ENCODE peak calls at places on chromosomes 3 and 15, in nine cellular contexts. One of them, this sample, is unnamed.

GRCh38 chr15:25554640-25555039 is 115.8 kb upstream of the UBE3A start:
- DNase-seq in SK-N-SH: no peak
- DNase-seq in K562: no peak
- DNase-seq in A549: no peak
- DNase-seq in transverse colon: no peak
- DNase-seq in upper lobe of left lung: no peak
- DNase-seq in ovary: no peak
- DNase-seq in suprapubic skin: no peak
- DNase-seq in sigmoid colon: no peak
- DNase-seq in this sample: no peak

GRCh38 chr3:188268336-188268735 is 114.4 kb downstream of the LPP start:
- DNase-seq in SK-N-SH: no peak
- DNase-seq in K562: no peak
- DNase-seq in A549: no peak
- DNase-seq in transverse colon: no peak
- DNase-seq in upper lobe of left lung: no peak
- DNase-seq in ovary: no peak
- DNase-seq in suprapubic skin: no peak
- DNase-seq in sigmoid colon: no peak
- DNase-seq in this sample: no peak

GRCh38 chr15:39025331-39025730 is 460.7 kb upstream of the RASGRP1 start:
- DNase-seq in SK-N-SH: no peak
- DNase-seq in K562: no peak
- DNase-seq in A549: no peak
- DNase-seq in transverse colon: no peak
- DNase-seq in upper lobe of left lung: no peak
- DNase-seq in ovary: no peak
- DNase-seq in suprapubic skin: no peak
- DNase-seq in sigmoid colon: no peak
- DNase-seq in this sample: no peak

GRCh38 chr3:120909602-120909878 is 1.5 kb downstream of the STXBP5L start:
- DNase-seq in SK-N-SH: peak; percentile 25
- DNase-seq in K562: no peak
- DNase-seq in A549: no peak
- DNase-seq in transverse colon: no peak
- DNase-seq in upper lobe of left lung: no peak
- DNase-seq in ovary: peak; percentile 31
- DNase-seq in suprapubic skin: no peak
- DNase-seq in sigmoid colon: no peak
- DNase-seq in this sample: no peak

GRCh38 chr3:54146383-54147239 is 24.3 kb downstream of the CACNA2D3 start:
- DNase-seq in SK-N-SH: peak; percentile 82
- DNase-seq in K562: peak; percentile 7
- DNase-seq in A549: peak; percentile 36
- DNase-seq in transverse colon: peak; percentile 41
- DNase-seq in upper lobe of left lung: peak; percentile 31
- DNase-seq in ovary: peak; percentile 45
- DNase-seq in suprapubic skin: no peak
- DNase-seq in sigmoid colon: no peak
- DNase-seq in this sample: peak; percentile 67

GRCh38 chr3:53154731-53155320 is 6.2 kb upstream of the PRKCD start:
- DNase-seq in SK-N-SH: no peak
- DNase-seq in K562: no peak
- DNase-seq in A549: no peak
- DNase-seq in transverse colon: no peak
- DNase-seq in upper lobe of left lung: peak; percentile 70
- DNase-seq in ovary: no peak
- DNase-seq in suprapubic skin: no peak
- DNase-seq in sigmoid colon: no peak
- DNase-seq in this sample: peak; percentile 53

GRCh38 chr15:63904042-63904441 is 70.3 kb upstream of the HERC1 start:
- DNase-seq in SK-N-SH: no peak
- DNase-seq in K562: no peak
- DNase-seq in A549: no peak
- DNase-seq in transverse colon: no peak
- DNase-seq in upper lobe of left lung: no peak
- DNase-seq in ovary: no peak
- DNase-seq in suprapubic skin: no peak
- DNase-seq in sigmoid colon: no peak
- DNase-seq in this sample: no peak

GRCh38 chr3:52052831-52053306 is 3.5 kb downstream of the DUSP7 start:
- DNase-seq in SK-N-SH: peak; percentile 76
- DNase-seq in K562: peak; percentile 50
- DNase-seq in A549: peak; percentile 61
- DNase-seq in transverse colon: peak; percentile 83
- DNase-seq in upper lobe of left lung: peak; percentile 95
- DNase-seq in ovary: peak; percentile 73
- DNase-seq in suprapubic skin: peak; percentile 90
- DNase-seq in sigmoid colon: peak; percentile 94
- DNase-seq in this sample: peak; percentile 83

GRCh38 chr15:38454687-38455071 is 752 bp downstream of the FAM98B start:
- DNase-seq in SK-N-SH: no peak
- DNase-seq in K562: no peak
- DNase-seq in A549: no peak
- DNase-seq in transverse colon: no peak
- DNase-seq in upper lobe of left lung: no peak
- DNase-seq in ovary: no peak
- DNase-seq in suprapubic skin: no peak
- DNase-seq in sigmoid colon: no peak
- DNase-seq in this sample: no peak

GRCh38 chr3:141812586-141812985 is 49.4 kb downstream of the GRK7 start:
- DNase-seq in SK-N-SH: no peak
- DNase-seq in K562: no peak
- DNase-seq in A549: no peak
- DNase-seq in transverse colon: no peak
- DNase-seq in upper lobe of left lung: no peak
- DNase-seq in ovary: no peak
- DNase-seq in suprapubic skin: no peak
- DNase-seq in sigmoid colon: no peak
- DNase-seq in this sample: no peak

GRCh38 chr3:159846255-159846654 is 142.4 kb upstream of the IL12A start:
- DNase-seq in SK-N-SH: no peak
- DNase-seq in K562: no peak
- DNase-seq in A549: no peak
- DNase-seq in transverse colon: no peak
- DNase-seq in upper lobe of left lung: no peak
- DNase-seq in ovary: no peak
- DNase-seq in suprapubic skin: no peak
- DNase-seq in sigmoid colon: no peak
- DNase-seq in this sample: no peak

GRCh38 chr3:194203482-194204035 is 67.6 kb downstream of the HES1 start:
- DNase-seq in SK-N-SH: no peak
- DNase-seq in K562: no peak
- DNase-seq in A549: no peak
- DNase-seq in transverse colon: no peak
- DNase-seq in upper lobe of left lung: no peak
- DNase-seq in ovary: no peak
- DNase-seq in suprapubic skin: no peak
- DNase-seq in sigmoid colon: no peak
- DNase-seq in this sample: no peak

GRCh38 chr15:83398591-83398990 is 48.5 kb upstream of the SH3GL3 start:
- DNase-seq in SK-N-SH: no peak
- DNase-seq in K562: no peak
- DNase-seq in A549: no peak
- DNase-seq in transverse colon: no peak
- DNase-seq in upper lobe of left lung: no peak
- DNase-seq in ovary: no peak
- DNase-seq in suprapubic skin: no peak
- DNase-seq in sigmoid colon: no peak
- DNase-seq in this sample: no peak

GRCh38 chr3:172475703-172476102 is 27.4 kb upstream of the GHSR start:
- DNase-seq in SK-N-SH: no peak
- DNase-seq in K562: no peak
- DNase-seq in A549: no peak
- DNase-seq in transverse colon: no peak
- DNase-seq in upper lobe of left lung: no peak
- DNase-seq in ovary: no peak
- DNase-seq in suprapubic skin: no peak
- DNase-seq in sigmoid colon: no peak
- DNase-seq in this sample: no peak

GRCh38 chr3:47421741-47422649 is 41.2 kb downstream of the PTPN23 start:
- DNase-seq in SK-N-SH: peak; percentile 74
- DNase-seq in K562: no peak
- DNase-seq in A549: peak; percentile 55
- DNase-seq in transverse colon: peak; percentile 53
- DNase-seq in upper lobe of left lung: peak; percentile 53
- DNase-seq in ovary: no peak
- DNase-seq in suprapubic skin: peak; percentile 66
- DNase-seq in sigmoid colon: peak; percentile 68
- DNase-seq in this sample: peak; percentile 72

GRCh38 chr15:100785181-100786138 is 94.2 kb upstream of the ALDH1A3 start:
- DNase-seq in SK-N-SH: no peak
- DNase-seq in K562: no peak
- DNase-seq in A549: no peak
- DNase-seq in transverse colon: no peak
- DNase-seq in upper lobe of left lung: peak; percentile 14
- DNase-seq in ovary: no peak
- DNase-seq in suprapubic skin: no peak
- DNase-seq in sigmoid colon: peak; percentile 26
- DNase-seq in this sample: no peak

GRCh38 chr3:56811545-56812202 is 9.9 kb upstream of the ARHGEF3 start:
- DNase-seq in SK-N-SH: peak; percentile 44
- DNase-seq in K562: no peak
- DNase-seq in A549: no peak
- DNase-seq in transverse colon: no peak
- DNase-seq in upper lobe of left lung: no peak
- DNase-seq in ovary: no peak
- DNase-seq in suprapubic skin: no peak
- DNase-seq in sigmoid colon: no peak
- DNase-seq in this sample: no peak

GRCh38 chr3:15535757-15536156 is 14.3 kb upstream of the COLQ start:
- DNase-seq in SK-N-SH: no peak
- DNase-seq in K562: no peak
- DNase-seq in A549: no peak
- DNase-seq in transverse colon: no peak
- DNase-seq in upper lobe of left lung: no peak
- DNase-seq in ovary: no peak
- DNase-seq in suprapubic skin: no peak
- DNase-seq in sigmoid colon: no peak
- DNase-seq in this sample: no peak

GRCh38 chr3:122890077-122890484 is 95.2 kb downstream of the SLC49A4 start:
- DNase-seq in SK-N-SH: no peak
- DNase-seq in K562: no peak
- DNase-seq in A549: no peak
- DNase-seq in transverse colon: peak; percentile 16
- DNase-seq in upper lobe of left lung: no peak
- DNase-seq in ovary: no peak
- DNase-seq in suprapubic skin: no peak
- DNase-seq in sigmoid colon: peak; percentile 81
- DNase-seq in this sample: no peak

GRCh38 chr15:40250304-40250656 is 11.4 kb downstream of the PAK6 start:
- DNase-seq in SK-N-SH: no peak
- DNase-seq in K562: no peak
- DNase-seq in A549: no peak
- DNase-seq in transverse colon: no peak
- DNase-seq in upper lobe of left lung: no peak
- DNase-seq in ovary: no peak
- DNase-seq in suprapubic skin: peak; percentile 19
- DNase-seq in sigmoid colon: no peak
- DNase-seq in this sample: no peak

GRCh38 chr3:8416965-8417364 is 84.7 kb upstream of the LMCD1 start:
- DNase-seq in SK-N-SH: no peak
- DNase-seq in K562: peak; percentile 38
- DNase-seq in A549: peak; percentile 7
- DNase-seq in transverse colon: peak; percentile 37
- DNase-seq in upper lobe of left lung: peak; percentile 48
- DNase-seq in ovary: no peak
- DNase-seq in suprapubic skin: no peak
- DNase-seq in sigmoid colon: no peak
- DNase-seq in this sample: peak; percentile 55

GRCh38 chr3:133540896-133541674 is 32.4 kb upstream of the CDV3 start:
- DNase-seq in SK-N-SH: no peak
- DNase-seq in K562: no peak
- DNase-seq in A549: peak; percentile 62
- DNase-seq in transverse colon: peak; percentile 53
- DNase-seq in upper lobe of left lung: no peak
- DNase-seq in ovary: no peak
- DNase-seq in suprapubic skin: no peak
- DNase-seq in sigmoid colon: no peak
- DNase-seq in this sample: no peak

GRCh38 chr3:110126065-110126464 is 788.7 kb upstream of the DPPA4 start:
- DNase-seq in SK-N-SH: no peak
- DNase-seq in K562: no peak
- DNase-seq in A549: no peak
- DNase-seq in transverse colon: no peak
- DNase-seq in upper lobe of left lung: peak; percentile 70
- DNase-seq in ovary: no peak
- DNase-seq in suprapubic skin: no peak
- DNase-seq in sigmoid colon: no peak
- DNase-seq in this sample: no peak
- H3K27ac ChIP-seq in SK-N-SH: no peak overlapping the region
- H3K27ac ChIP-seq in K562: no peak overlapping the region
- H3K27ac ChIP-seq in A549: no peak overlapping the region
- H3K27ac ChIP-seq in transverse colon: no peak overlapping the region
- H3K27ac ChIP-seq in upper lobe of left lung: no peak overlapping the region
- H3K27ac ChIP-seq in ovary: no peak overlapping the region
- H3K27ac ChIP-seq in suprapubic skin: no peak overlapping the region
- H3K27ac ChIP-seq in sigmoid colon: no peak overlapping the region
- H3K27ac ChIP-seq in this sample: no peak overlapping the region

GRCh38 chr3:71450985-71451560 is 132.5 kb downstream of the FOXP1 start:
- DNase-seq in SK-N-SH: no peak
- DNase-seq in K562: no peak
- DNase-seq in A549: no peak
- DNase-seq in transverse colon: no peak
- DNase-seq in upper lobe of left lung: no peak
- DNase-seq in ovary: no peak
- DNase-seq in suprapubic skin: no peak
- DNase-seq in sigmoid colon: no peak
- DNase-seq in this sample: no peak
- H3K4me1 ChIP-seq in SK-N-SH: peaks cover 11% of the 10 kb centered on the region
- H3K4me1 ChIP-seq in K562: no peaks in the 10 kb centered on the region
- H3K4me1 ChIP-seq in A549: peaks cover 6% of the 10 kb centered on the region
- H3K4me1 ChIP-seq in transverse colon: peaks cover 77% of the 10 kb centered on the region
- H3K4me1 ChIP-seq in upper lobe of left lung: peaks cover 14% of the 10 kb centered on the region
- H3K4me1 ChIP-seq in ovary: peaks cover 2% of the 10 kb centered on the region
- H3K4me1 ChIP-seq in suprapubic skin: peaks cover 33% of the 10 kb centered on the region
- H3K4me1 ChIP-seq in sigmoid colon: peaks cover 27% of the 10 kb centered on the region
- H3K4me1 ChIP-seq in this sample: peaks cover 87% of the 10 kb centered on the region

DNA sequence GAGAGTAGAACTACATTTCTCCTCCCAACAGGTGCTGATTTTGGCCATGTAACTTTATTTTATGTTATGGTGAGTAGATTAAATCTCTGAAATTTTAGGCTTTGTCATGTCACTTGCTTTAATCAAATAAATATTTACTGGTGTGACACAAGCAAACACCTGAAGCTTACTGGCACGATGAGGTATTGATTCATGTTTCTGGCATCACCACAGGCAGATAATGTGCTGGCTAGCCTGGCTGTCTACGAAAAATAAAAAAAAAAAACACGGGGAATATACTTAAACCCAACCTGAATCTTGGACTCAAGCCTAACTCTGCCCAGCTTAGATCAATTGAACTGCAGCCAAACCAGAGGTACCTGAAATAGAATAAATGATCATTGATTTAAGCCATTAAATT is 65.6 kb upstream of the CADM2 start:
- DNase-seq in SK-N-SH: no peak
- DNase-seq in K562: no peak
- DNase-seq in A549: no peak
- DNase-seq in transverse colon: no peak
- DNase-seq in upper lobe of left lung: no peak
- DNase-seq in ovary: no peak
- DNase-seq in suprapubic skin: no peak
- DNase-seq in sigmoid colon: no peak
- DNase-seq in this sample: no peak
- TF ChIP-seq EP300 in SK-N-SH: no peak
- TF ChIP-seq EP300 in K562: no peak
- TF ChIP-seq EP300 in A549: no peak
- TF ChIP-seq EP300 in transverse colon: no peak
- TF ChIP-seq EP300 in upper lobe of left lung: no peak
- TF ChIP-seq EP300 in ovary: no peak
- TF ChIP-seq EP300 in suprapubic skin: no peak
- TF ChIP-seq EP300 in sigmoid colon: no peak
- TF ChIP-seq EP300 in this sample: no peak

GRCh38 chr3:13019243-13019701 is 54.0 kb downstream of the IQSEC1 start:
- DNase-seq in SK-N-SH: peak; percentile 70
- DNase-seq in K562: peak; percentile 82
- DNase-seq in A549: no peak
- DNase-seq in transverse colon: no peak
- DNase-seq in upper lobe of left lung: no peak
- DNase-seq in ovary: peak; percentile 67
- DNase-seq in suprapubic skin: peak; percentile 81
- DNase-seq in sigmoid colon: peak; percentile 85
- DNase-seq in this sample: no peak
- H3K27ac ChIP-seq in SK-N-SH: peak overlapping the region; percentile 94
- H3K27ac ChIP-seq in K562: no peak overlapping the region
- H3K27ac ChIP-seq in A549: no peak overlapping the region
- H3K27ac ChIP-seq in transverse colon: peak overlapping the region; percentile 15
- H3K27ac ChIP-seq in upper lobe of left lung: no peak overlapping the region
- H3K27ac ChIP-seq in ovary: no peak overlapping the region
- H3K27ac ChIP-seq in suprapubic skin: peak overlapping the region; percentile 42
- H3K27ac ChIP-seq in sigmoid colon: peak overlapping the region; percentile 64
- H3K27ac ChIP-seq in this sample: no peak overlapping the region

This sample was measured in stomach.